ENCODE peak calls at places on chromosomes 11 and 22, in seven cellular contexts. I is lung, F is fibroblast of lung, K is neuronal stem cell, E is mesendoderm, C is neural progenitor cell, U is GM23248. A is an unnamed sample. For H3K4me1, the result is how much of the 10 kb centered on the place peaks cover.

GRCh38 chr11:109971184-109971523 is 122.0 kb upstream of the ZC3H12C start:
- DNase-seq in K (no peak), C (peak), U (peak), I (no peak), F (peak), E (no peak), A (no peak)

GRCh38 chr11:84471501-84471900 is 1155.6 kb downstream of the DLG2 start:
- DNase-seq in I (no peak), E (no peak), C (peak), U (no peak), K (no peak), F (no peak), A (no peak)

GRCh38 chr11:35235944-35236666 is 97.1 kb downstream of the CD44 start:
- DNase-seq in F (no peak), C (no peak), K (no peak), I (no peak), E (no peak), U (peak), A (no peak)

GRCh38 chr11:83835423-83835822 is 549.3 kb upstream of the CCDC90B start:
- DNase-seq in C (no peak), F (peak), U (no peak), K (no peak), E (no peak), I (no peak), A (no peak)

GRCh38 chr22:24418786-24419479 is 8.5 kb upstream of the ADORA2A start:
- DNase-seq in F (no peak), K (no peak), I (no peak), U (no peak), C (no peak), E (no peak), A (no peak)

GRCh38 chr11:73268671-73269271 is 3.4 kb upstream of the P2RY6 start:
- DNase-seq in E (no peak), K (no peak), I (peak), C (no peak), F (no peak), U (no peak), A (peak)

GRCh38 chr11:34558211-34558610 is 44.6 kb upstream of the ELF5 start:
- DNase-seq in I (no peak), C (no peak), E (no peak), F (no peak), K (no peak), U (no peak), A (no peak)

GRCh38 chr11:45289369-45289768 is 3.2 kb upstream of the SYT13 start:
- DNase-seq in E (no peak), I (no peak), U (peak), K (no peak), F (peak), C (no peak), A (peak)

GRCh38 chr11:15801616-15802015 is 554.7 kb downstream of the SOX6 start:
- DNase-seq in K (no peak), I (no peak), U (no peak), C (no peak), E (no peak), F (no peak), A (no peak)
- H3K4me1 ChIP-seq in K (under half), I (under half), U (under half), C (under half), E (under half), F (under half), A (under half)

GRCh38 chr11:106030609-106031008 is 8.6 kb upstream of the MSANTD4 start:
- DNase-seq in C (no peak), F (no peak), I (no peak), U (no peak), E (no peak), K (no peak), A (no peak)
- H3K27ac ChIP-seq in C (no peak), F (no peak), I (no peak), U (no peak), E (no peak), K (no peak), A (no peak)

GRCh38 chr11:122746050-122746478 is 90.5 kb downstream of the UBASH3B start:
- DNase-seq in I (no peak), E (no peak), C (no peak), K (no peak), U (no peak), F (no peak), A (no peak)
- H3K4me1 ChIP-seq in I (under half), E (under half), C (under half), K (under half), U (under half), F (under half), A (under half)

GRCh38 chr22:43510226-43511070 is 98.6 kb downstream of the MPPED1 start:
- DNase-seq in F (no peak), U (no peak), E (no peak), K (no peak), I (no peak), C (no peak), A (no peak)
- H3K27ac ChIP-seq in F (no peak), U (no peak), E (no peak), K (no peak), I (no peak), C (no peak), A (no peak)

GRCh38 chr11:46700251-46701077 is at the start of the genes ARHGAP1 and ZNF408:
- DNase-seq in U (peak), I (peak), E (peak), F (peak), K (peak), C (peak), A (peak)
- H3K4me1 ChIP-seq in U (under half), I (under half), E (under half), F (under half), K (under half), C (under half), A (under half)

GRCh38 chr22:38325575-38325974 is 8.3 kb upstream of the CSNK1E start:
- DNase-seq in K (no peak), I (no peak), E (no peak), C (no peak), F (no peak), U (no peak), A (no peak)

GRCh38 chr22:38327396-38327795 is 10.2 kb upstream of the CSNK1E start:
- DNase-seq in U (no peak), K (no peak), E (no peak), I (no peak), F (no peak), C (no peak), A (no peak)

GRCh38 chr22:38327805-38328204 is 10.6 kb upstream of the CSNK1E start:
- DNase-seq in I (no peak), C (no peak), U (peak), F (peak), K (no peak), E (no peak), A (no peak)
- H3K27ac ChIP-seq in I (no peak), C (no peak), U (peak), F (no peak), K (no peak), E (no peak), A (no peak)

GRCh38 chr11:118907749-118908106 is 18.0 kb downstream of the BCL9L start:
- DNase-seq in U (no peak), F (no peak), K (no peak), E (peak), I (no peak), C (peak), A (no peak)

GRCh38 chr11:118908931-118909618 is 16.7 kb downstream of the BCL9L start:
- DNase-seq in F (peak), C (peak), I (no peak), U (peak), K (no peak), E (peak), A (no peak)

GRCh38 chr11:118909619-118910308 is 16.0 kb downstream of the BCL9L start:
- DNase-seq in E (peak), C (no peak), I (no peak), U (peak), F (no peak), K (no peak), A (no peak)

GRCh38 chr11:118907051-118907748 is 18.5 kb downstream of the BCL9L start:
- DNase-seq in E (peak), F (peak), K (no peak), I (peak), C (peak), U (peak), A (peak)

DNA sequence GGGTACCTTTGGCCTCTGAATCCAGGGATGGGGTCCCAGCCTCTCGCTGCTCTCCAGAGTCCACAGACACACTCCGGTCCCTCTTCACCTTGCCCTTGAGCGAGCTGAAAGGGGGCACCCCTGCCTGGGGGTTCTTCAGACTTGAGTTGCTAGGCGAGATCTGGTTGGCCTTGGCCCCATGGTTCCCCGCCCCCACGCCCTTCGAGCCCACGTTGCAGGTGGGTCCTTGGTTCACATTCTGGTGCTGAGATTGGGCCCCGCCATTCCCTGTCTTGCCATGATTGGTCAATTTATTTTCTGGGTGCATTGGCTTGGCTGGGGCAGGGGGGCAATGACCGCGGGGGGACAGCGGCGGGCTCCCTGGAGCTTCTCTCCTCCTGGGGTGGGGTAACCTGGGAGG is 17.5 kb downstream of the BCL9L start:
- DNase-seq in K (no peak), F (no peak), U (no peak), C (no peak), I (no peak), E (no peak), A (no peak)
- H3K4me1 ChIP-seq in K (half or more), F (half or more), U (under half), C (half or more), I (under half), E (under half), A (half or more)

DNA sequence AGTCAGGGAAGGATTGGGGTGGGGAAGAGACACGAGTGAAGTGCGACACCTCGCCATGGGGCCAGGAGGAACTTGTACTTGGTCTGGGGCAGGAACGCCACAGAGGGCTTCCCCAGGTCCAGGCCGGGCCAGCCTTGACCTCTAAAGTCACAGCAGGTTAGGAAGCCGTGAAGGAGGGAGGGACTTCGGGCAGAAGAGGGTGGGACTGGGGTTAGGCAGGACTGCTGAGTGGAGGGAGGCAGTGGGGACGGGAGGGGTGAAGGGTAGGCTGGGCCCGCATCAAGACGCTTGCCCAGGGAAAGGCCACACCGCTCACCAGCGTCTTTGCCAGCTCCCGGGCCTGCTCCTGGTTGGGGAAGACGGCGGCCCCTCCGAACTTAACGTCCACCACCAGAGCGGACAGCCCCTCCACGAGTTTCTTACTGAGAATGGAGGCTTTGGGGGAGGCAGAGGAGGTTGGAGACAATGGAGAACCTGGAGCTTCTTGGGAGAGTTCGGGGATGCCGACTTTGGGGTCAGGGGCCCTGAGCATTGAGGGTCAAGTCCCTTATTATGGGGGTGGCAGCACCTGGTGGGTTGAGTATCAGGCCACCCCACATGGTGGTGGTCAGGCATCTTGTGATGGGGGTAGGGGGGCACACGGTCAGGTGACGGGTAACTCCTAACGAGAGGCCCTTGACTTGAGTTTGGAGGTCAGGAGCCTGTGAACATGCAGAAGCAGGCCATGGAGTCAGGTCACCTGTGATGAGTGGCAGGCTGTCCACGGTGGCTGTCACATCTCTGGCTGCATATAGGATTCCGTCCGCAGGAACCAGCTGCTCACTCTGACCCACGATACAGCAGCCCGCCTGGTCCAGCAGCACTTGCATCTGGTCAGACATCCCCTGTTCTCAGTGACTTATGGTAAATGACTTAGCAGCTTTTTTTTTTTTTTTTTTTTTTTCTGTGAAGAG is 1.7 kb upstream of the SCO2 start:
- DNase-seq in E (peak), I (peak), C (peak), K (no peak), U (no peak), F (peak), A (peak)
- H3K27ac ChIP-seq in E (no peak), I (peak), C (no peak), K (no peak), U (peak), F (peak), A (peak)

GRCh38 chr11:11978098-11978637 is 30.3 kb downstream of the DKK3 start:
- DNase-seq in C (no peak), F (no peak), E (no peak), U (no peak), K (no peak), I (no peak), A (peak)
- H3K4me1 ChIP-seq in C (under half), F (half or more), E (under half), U (half or more), K (under half), I (half or more), A (half or more)

GRCh38 chr11:61964941-61965282 is 2.5 kb downstream of the FTH1 start:
- DNase-seq in I (no peak), C (no peak), K (no peak), E (no peak), U (no peak), F (no peak), A (no peak)

GRCh38 chr11:61961570-61962212 is 5.7 kb downstream of the FTH1 start:
- DNase-seq in E (no peak), I (no peak), K (no peak), F (peak), C (no peak), U (peak), A (peak)

GRCh38 chr11:61963282-61964057 is 4.0 kb downstream of the FTH1 start:
- DNase-seq in E (no peak), F (peak), U (peak), I (no peak), C (no peak), K (no peak), A (peak)

GRCh38 chr11:61962213-61963015 is 5.0 kb downstream of the FTH1 start:
- DNase-seq in F (peak), U (peak), E (no peak), I (no peak), K (no peak), C (no peak), A (peak)

GRCh38 chr11:61963016-61963281 is 4.5 kb downstream of the FTH1 start:
- DNase-seq in F (no peak), I (no peak), U (no peak), K (no peak), E (peak), C (no peak), A (peak)
- H3K27ac ChIP-seq in F (peak), I (peak), U (peak), K (no peak), E (no peak), C (no peak), A (peak)